ENCODE peak calls at places on chromosome 14, in eight cellular contexts. D is CD8-positive, alpha-beta T cell; W is upper lobe of right lung; J is endothelial cell of umbilical vein; K is tibial artery; E is heart right ventricle; F is brain microvascular endothelial cell; N is GM23338. H is an unnamed sample.

GRCh38 chr14:106094654-106095189 is 568.3 kb downstream of the TMEM121 start:
- DNase-seq in N (no peak), D (no peak), F (no peak), J (no peak), E (no peak), K (no peak), W (no peak), H (no peak)

GRCh38 chr14:48398675-48399282 is 723.4 kb upstream of the MDGA2 start:
- DNase-seq in E (no peak), J (peak; percentile 19), F (peak; percentile 43), W (no peak), D (no peak), K (no peak), N (peak; percentile 88), H (peak; percentile 2)

GRCh38 chr14:32510815-32511214 is 181.7 kb downstream of the AKAP6 start:
- DNase-seq in J (no peak), E (no peak), F (no peak), W (no peak), K (no peak), D (no peak), N (no peak), H (no peak)

GRCh38 chr14:58864751-58865519 is 227.2 kb downstream of the DACT1 start:
- DNase-seq in E (peak; percentile 20), F (no peak), J (no peak), N (no peak), D (no peak), W (no peak), K (no peak), H (no peak)

GRCh38 chr14:65019944-65020566 is 33.4 kb downstream of the FNTB start:
- DNase-seq in J (peak; percentile 82), E (peak; percentile 33), N (peak; percentile 83), F (peak; percentile 72), K (no peak), W (no peak), D (no peak), H (peak; percentile 27)

GRCh38 chr14:61582815-61583214 is 112.5 kb upstream of the HIF1A start:
- DNase-seq in J (no peak), F (no peak), N (no peak), K (no peak), D (no peak), W (no peak), E (no peak), H (no peak)

GRCh38 chr14:31109257-31109656 is 83.1 kb upstream of the STRN3 start:
- DNase-seq in F (no peak), N (no peak), E (no peak), D (no peak), W (no peak), K (no peak), J (no peak), H (no peak)

GRCh38 chr14:39140170-39140569 is 26.0 kb downstream of the GEMIN2 start:
- DNase-seq in K (no peak), D (no peak), N (peak; percentile 63), J (no peak), W (no peak), F (no peak), E (no peak), H (no peak)

DNA sequence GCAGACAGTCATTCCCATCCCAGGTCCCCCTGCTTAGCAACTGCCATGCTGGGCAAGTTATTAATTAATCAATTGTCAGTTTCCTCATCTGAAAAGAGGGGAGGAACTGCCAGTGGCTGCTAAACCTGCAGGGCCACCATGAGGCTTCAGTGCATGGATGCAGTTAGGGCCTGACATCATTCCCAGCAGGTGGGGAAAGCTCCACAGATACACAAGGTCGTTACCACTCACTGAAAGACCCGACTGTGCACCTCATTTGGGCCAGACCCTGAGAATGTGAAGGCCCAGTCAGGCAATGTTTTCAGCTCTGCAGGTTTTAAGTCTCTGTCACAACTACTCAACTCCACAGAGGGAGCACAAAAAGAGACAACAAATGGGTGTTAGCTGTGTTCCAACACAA is 85.1 kb upstream of the GPR68 start:
- DNase-seq in K (no peak), W (no peak), J (no peak), E (no peak), F (no peak), N (no peak), D (no peak), H (no peak)
- H3K27ac ChIP-seq in K (no peak overlapping the region), W (no peak overlapping the region), J (no peak overlapping the region), E (no peak overlapping the region), F (no peak overlapping the region), N (no peak overlapping the region), D (peak overlapping the region; percentile 20), H (no peak overlapping the region)

DNA sequence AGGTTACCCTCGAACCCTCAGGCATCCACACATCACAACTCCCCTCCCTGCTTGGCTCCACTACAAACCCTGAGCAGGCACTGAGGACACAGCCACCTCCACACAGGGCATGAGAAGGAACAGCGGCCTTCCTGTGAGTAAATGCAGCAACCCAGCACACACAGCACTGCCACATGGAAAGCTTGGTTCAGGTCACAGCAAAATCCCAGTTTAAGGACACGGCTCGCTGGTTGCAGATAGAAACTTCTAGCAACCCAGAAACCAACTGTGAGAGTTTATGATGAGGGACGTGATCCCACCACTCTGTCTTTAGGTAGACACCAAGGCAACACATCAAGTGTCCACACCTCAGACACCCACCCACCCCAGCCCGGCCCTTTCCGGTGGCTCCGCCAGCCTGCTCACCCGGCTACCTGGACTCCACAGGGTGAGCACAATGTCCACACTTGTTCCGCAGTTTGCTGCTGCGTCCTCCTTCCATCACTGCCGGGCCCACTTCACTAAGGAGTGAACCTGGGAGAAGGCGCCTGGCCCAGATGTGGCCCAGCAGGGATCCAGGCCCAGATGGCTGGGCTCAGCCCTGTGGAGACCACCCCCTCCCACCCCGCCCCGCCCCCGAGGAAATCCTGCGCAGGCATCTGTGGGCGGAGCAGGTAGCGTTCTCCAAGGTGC is 13.2 kb downstream of the CDCA4 start:
- DNase-seq in N (no peak), D (no peak), E (no peak), F (no peak), K (no peak), J (no peak), W (no peak), H (no peak)
- H3K27ac ChIP-seq in N (no peak overlapping the region), D (no peak overlapping the region), E (no peak overlapping the region), F (no peak overlapping the region), K (no peak overlapping the region), J (no peak overlapping the region), W (no peak overlapping the region), H (no peak overlapping the region)

GRCh38 chr14:67515386-67516079 is 17.6 kb upstream of the PLEKHH1 start:
- DNase-seq in W (peak; percentile 70), E (no peak), J (no peak), N (peak; percentile 64), D (peak; percentile 41), F (no peak), K (peak; percentile 63), H (no peak)
- H3K27ac ChIP-seq in W (peak overlapping the region; percentile 49), E (no peak overlapping the region), J (no peak overlapping the region), N (no peak overlapping the region), D (peak overlapping the region; percentile 6), F (no peak overlapping the region), K (no peak overlapping the region), H (no peak overlapping the region)

GRCh38 chr14:49636866-49637265 is 1.8 kb upstream of the DNAAF2 start:
- DNase-seq in N (no peak), F (no peak), E (no peak), D (no peak), W (no peak), J (no peak), K (no peak), H (no peak)

GRCh38 chr14:49637534-49638078 is 2.6 kb upstream of the DNAAF2 start:
- DNase-seq in K (no peak), E (no peak), W (no peak), D (no peak), J (no peak), N (no peak), F (no peak), H (no peak)

GRCh38 chr14:49640540-49641417 is 5.7 kb upstream of the DNAAF2 start:
- DNase-seq in J (no peak), K (no peak), W (no peak), N (no peak), D (no peak), E (no peak), F (no peak), H (no peak)

GRCh38 chr14:49642163-49642562 is 7.1 kb upstream of the DNAAF2 start:
- DNase-seq in W (no peak), F (no peak), N (no peak), K (no peak), J (no peak), E (no peak), D (no peak), H (no peak)

GRCh38 chr14:49641697-49642129 is 6.7 kb upstream of the DNAAF2 start:
- DNase-seq in N (peak; percentile 14), E (no peak), W (no peak), D (no peak), F (peak; percentile 18), J (no peak), K (no peak), H (no peak)
- H3K27ac ChIP-seq in N (peak overlapping the region; percentile 78), E (peak overlapping the region; percentile 62), W (no peak overlapping the region), D (no peak overlapping the region), F (no peak overlapping the region), J (no peak overlapping the region), K (no peak overlapping the region), H (no peak overlapping the region)

DNA sequence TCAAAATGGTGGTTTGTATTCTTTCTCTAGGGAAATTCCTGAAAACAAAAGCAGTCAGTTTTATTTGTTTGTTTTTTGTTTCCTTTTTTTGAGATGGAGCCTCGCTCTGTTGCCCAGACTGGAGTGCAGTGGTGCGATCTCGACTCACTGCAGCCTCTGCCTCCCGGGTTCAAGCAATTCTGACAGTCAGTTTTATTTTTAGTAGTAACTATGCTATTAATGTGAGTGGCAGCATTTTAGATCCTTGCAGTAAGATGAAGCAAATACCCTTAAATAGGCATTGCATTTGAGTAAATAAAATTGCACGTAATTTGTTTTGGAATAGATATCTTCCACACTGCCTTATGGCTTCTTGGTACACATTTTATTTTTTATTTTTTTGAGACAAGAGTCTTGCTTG is 23.6 kb downstream of the YY1 start:
- DNase-seq in J (no peak), K (no peak), F (no peak), N (no peak), D (no peak), E (no peak), W (no peak), H (no peak)
- H3K27ac ChIP-seq in J (no peak overlapping the region), K (no peak overlapping the region), F (no peak overlapping the region), N (peak overlapping the region; percentile 4), D (no peak overlapping the region), E (no peak overlapping the region), W (no peak overlapping the region), H (no peak overlapping the region)

H was measured in epithelial cell of prostate.